ENCODE peak calls at places on chromosome 15, in four cellular contexts. Z is HEK293T, J is WTC11, X is HepG2. M is an unnamed sample.

GRCh38 chr15:89704411-89704810 is 13.8 kb downstream of the WDR93 start:
- DNase-seq in X (no peak), J (no peak), Z (no peak), M (no peak)

GRCh38 chr15:70200511-70200991 is 102.8 kb upstream of the TLE3 start:
- DNase-seq in J (no peak), Z (no peak), X (no peak), M (peak; percentile 23)

GRCh38 chr15:65902373-65902772 is 33.1 kb downstream of the RAB11A start:
- DNase-seq in J (no peak), X (peak; percentile 23), Z (no peak), M (peak; percentile 61)

GRCh38 chr15:67865766-67866165 is 25.9 kb upstream of the RNU6-1 start:
- DNase-seq in Z (no peak), X (no peak), J (no peak), M (no peak)

GRCh38 chr15:31252386-31252785 is 74.2 kb upstream of the KLF13 start:
- DNase-seq in X (no peak), Z (no peak), J (no peak), M (no peak)

GRCh38 chr15:76418352-76419140 is 82.0 kb downstream of the ISL2 start:
- DNase-seq in Z (no peak), X (no peak), J (no peak), M (no peak)

GRCh38 chr15:74129411-74130088 is 836 bp upstream of the ISLR2 start:
- DNase-seq in Z (no peak), J (peak; percentile 56), X (no peak), M (no peak)

GRCh38 chr15:40928351-40928974 is 677 bp upstream of the DLL4 start:
- DNase-seq in J (peak; percentile 83), Z (no peak), X (no peak), M (peak; percentile 46)

GRCh38 chr15:52143862-52144261 is 31.3 kb upstream of the BCL2L10 start:
- DNase-seq in X (peak; percentile 63), Z (no peak), J (no peak), M (peak; percentile 23)

GRCh38 chr15:35626984-35627383 is 81.0 kb upstream of the DPH6 start:
- DNase-seq in J (no peak), Z (no peak), X (no peak), M (peak; percentile 21)

GRCh38 chr15:40463886-40464545 is 6.8 kb upstream of the CHST14 start:
- DNase-seq in X (no peak), J (no peak), Z (no peak), M (no peak)

GRCh38 chr15:74121040-74121439 is 9.3 kb upstream of the ISLR2 start:
- DNase-seq in J (no peak), X (no peak), Z (no peak), M (no peak)

GRCh38 chr15:63301088-63301487 is 23.7 kb downstream of the APH1B start:
- DNase-seq in X (no peak), J (no peak), Z (no peak), M (no peak)

GRCh38 chr15:89203705-89204273 is 17.6 kb downstream of the RLBP1 start:
- DNase-seq in Z (no peak), J (no peak), X (no peak), M (no peak)

GRCh38 chr15:52103217-52104207 is 9.1 kb downstream of the BCL2L10 start:
- DNase-seq in X (peak; percentile 46), Z (no peak), J (no peak), M (no peak)

GRCh38 chr15:37134699-37135131 is 34.4 kb upstream of the MEIS2 start:
- DNase-seq in Z (peak; percentile 32), J (no peak), X (peak; percentile 34), M (peak; percentile 52)

GRCh38 chr15:60972866-60973265 is 256.2 kb downstream of the RORA start:
- DNase-seq in Z (no peak), X (no peak), J (no peak), M (no peak)

GRCh38 chr15:73800662-73801345 is 47.7 kb upstream of the INSYN1 start:
- DNase-seq in Z (no peak), X (no peak), J (no peak), M (peak; percentile 6)

GRCh38 chr15:67240235-67241131 is 14.0 kb downstream of the AAGAB start:
- DNase-seq in J (no peak), Z (no peak), X (peak; percentile 13), M (no peak)

GRCh38 chr15:53038542-53038941 is 248.4 kb upstream of the ONECUT1 start:
- DNase-seq in Z (no peak), J (no peak), X (no peak), M (no peak)

DNA sequence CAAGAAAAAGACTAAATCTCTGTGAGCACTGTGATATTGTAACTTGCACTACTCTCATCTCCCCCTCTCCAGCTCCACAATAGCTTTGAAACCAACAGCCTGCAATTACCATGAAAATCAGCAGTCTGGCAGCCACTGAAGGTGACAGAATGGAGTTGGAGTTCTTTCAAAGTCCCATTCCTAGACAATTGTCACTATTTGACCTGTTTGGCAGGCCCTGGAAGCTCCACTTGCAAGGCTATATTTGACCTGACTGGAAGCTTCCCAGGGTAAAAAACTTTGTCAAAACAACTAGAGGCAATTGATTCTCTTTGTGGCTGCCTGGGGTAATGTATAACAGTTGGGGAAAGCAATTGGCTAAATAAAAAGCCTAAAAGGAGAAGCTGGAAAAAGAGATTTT is 18.1 kb downstream of the GREM1 start:
- DNase-seq in X (no peak), J (no peak), Z (no peak), M (no peak)
- TF ChIP-seq ELF4 in X (no peak), J (no peak), Z (no peak), M (no peak)

DNA sequence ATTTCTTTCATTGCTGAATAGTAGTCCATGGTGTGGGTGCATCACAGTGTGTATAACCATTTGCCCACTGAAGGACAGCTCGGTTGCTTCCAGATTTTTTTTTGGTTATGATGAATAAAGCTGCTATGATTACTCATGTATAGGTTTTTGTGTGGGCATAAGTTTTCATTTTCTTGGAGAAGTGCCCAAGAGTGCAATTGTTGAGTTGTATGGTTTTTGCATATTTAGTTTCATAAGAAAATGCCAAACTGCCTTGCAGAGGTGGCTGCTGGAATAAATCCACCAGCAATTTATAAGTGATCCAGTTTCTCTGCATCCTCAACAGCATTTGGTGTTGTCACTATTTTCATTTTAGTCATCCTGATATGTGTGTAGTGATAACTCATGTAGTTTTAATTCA is 8.4 kb upstream of the SPESP1 start:
- DNase-seq in Z (no peak), X (no peak), J (no peak), M (no peak)
- TF ChIP-seq ELF4 in Z (no peak), X (no peak), J (no peak), M (no peak)

GRCh38 chr15:33700695-33701303 is 267.5 kb upstream of the CHRM5 start:
- DNase-seq in J (peak; percentile 87), X (peak; percentile 54), Z (peak; percentile 59), M (peak; percentile 69)
- TF ChIP-seq ELF4 in J (no peak), X (no peak), Z (no peak), M (no peak)

GRCh38 chr15:99306694-99307338 is 55.5 kb downstream of the LRRC28 start:
- DNase-seq in X (peak; percentile 50), J (no peak), Z (peak; percentile 33), M (no peak)
- TF ChIP-seq ELF4 in X (no peak), J (no peak), Z (no peak), M (no peak)